ENCODE peak calls at places on chromosomes 16 and 17, in seven cellular contexts. N is GM12865; P is cardiac muscle cell; B is stimulated activated CD4-positive, alpha-beta T cell treated with anti-CD3 and anti-CD28 coated beads, TNF-alpha, amount 100 ng/mL, for 48 hours; Z is ascending aorta; F is IMR-90; Y is OCI-LY7. U is an unnamed sample.

GRCh38 chr17:42679001-42679491 is 2.3 kb upstream of the PLEKHH3 start:
- DNase-seq in Z (no peak), B (no peak), F (peak), P (peak), Y (peak), N (peak), U (peak)

GRCh38 chr17:43767713-43768059 is 9.1 kb upstream of the SOST start:
- DNase-seq in B (no peak), Z (no peak), N (no peak), F (no peak), Y (no peak), P (no peak), U (no peak)

GRCh38 chr16:5604770-5605169 is 507.2 kb upstream of the EEF2KMT start:
- DNase-seq in F (no peak), N (peak), Y (peak), B (no peak), Z (no peak), P (peak), U (peak)

GRCh38 chr17:56694825-56695224 is 101.3 kb downstream of the NOG start:
- DNase-seq in P (no peak), B (no peak), F (peak), Y (no peak), Z (no peak), N (no peak), U (no peak)

GRCh38 chr16:88685156-88686061 is 898 bp downstream of the SNAI3 start:
- DNase-seq in Y (peak), B (peak), P (no peak), Z (no peak), F (peak), N (no peak), U (peak)

GRCh38 chr17:50037321-50038107 is 18.4 kb upstream of the ITGA3 start:
- DNase-seq in B (no peak), F (peak), N (no peak), P (no peak), Y (no peak), Z (peak), U (no peak)

GRCh38 chr17:45425125-45425983 is 7.3 kb downstream of the ARHGAP27 start:
- DNase-seq in B (no peak), F (peak), N (no peak), Y (no peak), P (peak), Z (no peak), U (no peak)

GRCh38 chr17:78523939-78524655 is 53.1 kb downstream of the DNAH17 start:
- DNase-seq in N (no peak), Z (no peak), B (no peak), Y (no peak), P (no peak), F (no peak), U (no peak)

GRCh38 chr16:363110-364090 is 6.9 kb downstream of the MRPL28 start:
- DNase-seq in Y (no peak), N (no peak), Z (no peak), B (no peak), F (no peak), P (no peak), U (no peak)

GRCh38 chr16:88759245-88759975 is 25.6 kb downstream of the PIEZO1 start:
- DNase-seq in Z (no peak), P (peak), B (no peak), N (no peak), F (peak), Y (no peak), U (no peak)

GRCh38 chr17:10357768-10358167 is 15.0 kb downstream of the MYH13 start:
- DNase-seq in Z (no peak), P (no peak), F (no peak), B (peak), N (peak), Y (peak), U (peak)